ENCODE peak calls at places on chromosomes 6 and 20, in four cellular contexts. S is cardiac fibroblast, F is fibroblast of the conjunctiva, K is NCI-H460. H is an unnamed sample.

GRCh38 chr20:33947709-33948295 is 45.9 kb upstream of the RALY start:
- DNase-seq in S (peak; percentile 39), F (peak; percentile 23), K (peak; percentile 37), H (no peak)

GRCh38 chr6:137188855-137189254 is 15.4 kb upstream of the IL22RA2 start:
- DNase-seq in S (no peak), F (no peak), K (no peak), H (no peak)

GRCh38 chr20:45012682-45013302 is 46.5 kb downstream of the STK4 start:
- DNase-seq in S (peak; percentile 67), F (no peak), K (no peak), H (no peak)

GRCh38 chr20:8722277-8722928 is 346.5 kb upstream of the PLCB4 start:
- DNase-seq in S (peak; percentile 81), F (peak; percentile 53), K (peak; percentile 76), H (no peak)

GRCh38 chr6:40947876-40948514 is 91.0 kb downstream of the UNC5CL start:
- DNase-seq in S (peak; percentile 58), F (peak; percentile 35), K (no peak), H (no peak)

GRCh38 chr6:122798099-122798641 is 9.1 kb downstream of the SMPDL3A start:
- DNase-seq in S (peak; percentile 49), F (no peak), K (no peak), H (no peak)

GRCh38 chr6:19032486-19033295 is 645.5 kb downstream of the RNF144B start:
- DNase-seq in S (peak; percentile 10), F (no peak), K (no peak), H (no peak)

GRCh38 chr6:124962617-124963415 is 579 bp downstream of the RNF217 start:
- DNase-seq in S (peak; percentile 55), F (no peak), K (no peak), H (peak; percentile 62)

GRCh38 chr6:157561037-157561790 is 180.2 kb downstream of the ZDHHC14 start:
- DNase-seq in S (no peak), F (no peak), K (no peak), H (no peak)

GRCh38 chr20:63941282-63942060 is 14.7 kb downstream of the UCKL1 start:
- DNase-seq in S (peak; percentile 24), F (no peak), K (peak; percentile 87), H (peak; percentile 64)

GRCh38 chr20:3283222-3283820 is 44.3 kb upstream of the SLC4A11 start:
- DNase-seq in S (no peak), F (no peak), K (no peak), H (no peak)

H was measured in left ventricle myocardium superior.